ENCODE peak calls at places on chromosomes 2 and 18, in four cellular contexts. T, K, D and H are unnamed samples.

GRCh38 chr2:150677561-150677960 is 190.1 kb upstream of the RND3 start:
- DNase-seq in K (no peak), D (no peak), T (no peak), H (no peak)

GRCh38 chr2:110873597-110874525 is 141.5 kb downstream of the ACOXL start:
- DNase-seq in K (no peak), T (no peak), D (no peak), H (no peak)

GRCh38 chr2:240429872-240430491 is 5.5 kb upstream of the GPC1 start:
- DNase-seq in T (no peak), K (no peak), D (no peak), H (no peak)

GRCh38 chr2:204218040-204218439 is 281.5 kb downstream of the ICOS start:
- DNase-seq in D (no peak), T (no peak), K (no peak), H (no peak)

GRCh38 chr18:76914796-76915195 is 92.4 kb downstream of the ZNF236 start:
- DNase-seq in D (no peak), T (no peak), K (no peak), H (no peak)

GRCh38 chr2:211429256-211429655 is 872.9 kb downstream of the CPS1 start:
- DNase-seq in D (no peak), T (no peak), K (no peak), H (no peak)

GRCh38 chr2:68319397-68320117 is at the start of gene CNRIP1:
- DNase-seq in K (peak), D (peak), T (no peak), H (no peak)

GRCh38 chr2:181660181-181660580 is 3.3 kb upstream of the CERKL start:
- DNase-seq in D (no peak), T (no peak), K (no peak), H (no peak)

GRCh38 chr18:12657048-12657848 is 659 bp downstream of the SPIRE1 start:
- DNase-seq in D (peak), K (no peak), T (peak), H (peak)

GRCh38 chr2:182066439-182067061 is 80.9 kb downstream of the PPP1R1C start:
- DNase-seq in K (no peak), D (no peak), T (no peak), H (no peak)

GRCh38 chr18:30192216-30192615 is 850.3 kb downstream of the DSC3 start:
- DNase-seq in T (no peak), K (no peak), D (no peak), H (no peak)

GRCh38 chr2:202035941-202036372 is 2.3 kb downstream of the FZD7 start:
- DNase-seq in D (no peak), T (no peak), K (no peak), H (no peak)

GRCh38 chr2:150426724-150427123 is 60.7 kb downstream of the RND3 start:
- DNase-seq in D (no peak), T (no peak), K (no peak), H (no peak)

GRCh38 chr2:130768191-130768855 is 13.0 kb downstream of the AMER3 start:
- DNase-seq in K (no peak), T (no peak), D (no peak), H (no peak)